ENCODE peak calls at places on chromosomes 12 and 14, in nine cellular contexts. A is globus pallidus; J is stimulated activated naive B cell treated with anti-CD40 and anti-IgM and Interleukin-4, amounts not matched to agents 10 μg/mL and 1 μg/mL and 100 μg/mL, for 72 hours; T is heart left ventricle; Q is NCI-H1092 treated with DMSO at 0.1 percent for 48 hours; E is body of pancreas; N is hepatic stellate cell; R is T-helper 17 cell; X is left ventricle myocardium superior. G is an unnamed sample.

GRCh38 chr14:38507299-38507698 is 251.4 kb upstream of the CLEC14A start:
- DNase-seq in Q (no peak), X (no peak), T (no peak), E (no peak), R (no peak), N (no peak), A (no peak), J (no peak), G (no peak)

GRCh38 chr12:90630006-90630405 is 325.0 kb downstream of the CCER1 start:
- DNase-seq in J (no peak), A (no peak), E (no peak), N (no peak), Q (peak; percentile 94), T (no peak), R (no peak), X (no peak), G (no peak)

GRCh38 chr12:2068638-2069037 is 15.9 kb downstream of the CACNA1C start:
- DNase-seq in A (no peak), R (no peak), E (no peak), N (no peak), X (no peak), J (no peak), Q (no peak), T (no peak), G (no peak)

GRCh38 chr14:88995437-88996198 is 171.2 kb downstream of the TTC8 start:
- DNase-seq in N (no peak), R (no peak), Q (no peak), E (no peak), A (no peak), T (no peak), X (no peak), J (no peak), G (no peak)

GRCh38 chr12:117114784-117115183 is 15.6 kb upstream of the TESC start:
- DNase-seq in N (no peak), T (no peak), X (peak; percentile 58), Q (no peak), E (peak; percentile 87), R (no peak), J (no peak), A (no peak), G (no peak)

GRCh38 chr14:21408152-21408551 is 24.3 kb upstream of the SUPT16H start:
- DNase-seq in N (peak; percentile 44), J (no peak), R (no peak), Q (no peak), E (no peak), T (no peak), X (no peak), A (no peak), G (no peak)

GRCh38 chr12:59858508-59858907 is 262.7 kb downstream of the SLC16A7 start:
- DNase-seq in J (no peak), T (no peak), X (no peak), R (no peak), Q (no peak), N (no peak), E (no peak), A (no peak), G (no peak)

GRCh38 chr14:104689620-104690265 is 325 bp downstream of the INF2 start:
- DNase-seq in A (no peak), J (no peak), N (peak; percentile 63), Q (no peak), R (no peak), E (no peak), T (peak; percentile 62), X (peak; percentile 46), G (no peak)

G was measured in SJSA1.